ENCODE peak calls at places on chromosomes 2 and 18, in ten cellular contexts. One of them, this sample, is unnamed.

GRCh38 chr2:121044412-121044811 is 240.6 kb downstream of the TFCP2L1 start:
- DNase-seq in neural crest cell: no peak
- DNase-seq in lower leg skin: no peak
- DNase-seq in fibroblast of mammary gland: no peak
- DNase-seq in AG04449: no peak
- DNase-seq in adrenal gland: no peak
- DNase-seq in endothelial cell: no peak
- DNase-seq in tibial artery: no peak
- DNase-seq in activated CD8-positive, alpha-beta T cell treated with anti-CD3 and anti-CD28 coated beads for 36 hours: peak
- DNase-seq in cardiac muscle cell: no peak
- DNase-seq in this sample: no peak

GRCh38 chr2:109591236-109591635 is 22.5 kb downstream of the SEPTIN10 start:
- DNase-seq in neural crest cell: no peak
- DNase-seq in lower leg skin: no peak
- DNase-seq in fibroblast of mammary gland: no peak
- DNase-seq in AG04449: no peak
- DNase-seq in adrenal gland: no peak
- DNase-seq in endothelial cell: no peak
- DNase-seq in tibial artery: no peak
- DNase-seq in activated CD8-positive, alpha-beta T cell treated with anti-CD3 and anti-CD28 coated beads for 36 hours: no peak
- DNase-seq in cardiac muscle cell: no peak
- DNase-seq in this sample: no peak

GRCh38 chr2:199085201-199085750 is 372.5 kb downstream of the SATB2 start:
- DNase-seq in neural crest cell: no peak
- DNase-seq in lower leg skin: no peak
- DNase-seq in fibroblast of mammary gland: peak
- DNase-seq in AG04449: no peak
- DNase-seq in adrenal gland: no peak
- DNase-seq in endothelial cell: no peak
- DNase-seq in tibial artery: no peak
- DNase-seq in activated CD8-positive, alpha-beta T cell treated with anti-CD3 and anti-CD28 coated beads for 36 hours: no peak
- DNase-seq in cardiac muscle cell: no peak
- DNase-seq in this sample: no peak

GRCh38 chr2:212154392-212154791 is 384.2 kb downstream of the ERBB4 start:
- DNase-seq in neural crest cell: no peak
- DNase-seq in lower leg skin: no peak
- DNase-seq in fibroblast of mammary gland: no peak
- DNase-seq in AG04449: no peak
- DNase-seq in adrenal gland: no peak
- DNase-seq in endothelial cell: no peak
- DNase-seq in tibial artery: no peak
- DNase-seq in activated CD8-positive, alpha-beta T cell treated with anti-CD3 and anti-CD28 coated beads for 36 hours: no peak
- DNase-seq in cardiac muscle cell: no peak
- DNase-seq in this sample: no peak

GRCh38 chr2:179438653-179439052 is 174.0 kb upstream of the SESTD1 start:
- DNase-seq in neural crest cell: no peak
- DNase-seq in lower leg skin: no peak
- DNase-seq in fibroblast of mammary gland: no peak
- DNase-seq in AG04449: no peak
- DNase-seq in adrenal gland: no peak
- DNase-seq in endothelial cell: no peak
- DNase-seq in tibial artery: no peak
- DNase-seq in activated CD8-positive, alpha-beta T cell treated with anti-CD3 and anti-CD28 coated beads for 36 hours: no peak
- DNase-seq in cardiac muscle cell: no peak
- DNase-seq in this sample: no peak

GRCh38 chr2:72325592-72326422 is 178.1 kb upstream of the CYP26B1 start:
- DNase-seq in neural crest cell: no peak
- DNase-seq in lower leg skin: no peak
- DNase-seq in fibroblast of mammary gland: peak
- DNase-seq in AG04449: no peak
- DNase-seq in adrenal gland: peak
- DNase-seq in endothelial cell: peak
- DNase-seq in tibial artery: no peak
- DNase-seq in activated CD8-positive, alpha-beta T cell treated with anti-CD3 and anti-CD28 coated beads for 36 hours: peak
- DNase-seq in cardiac muscle cell: peak
- DNase-seq in this sample: no peak

GRCh38 chr2:53896864-53897263 is 37.1 kb upstream of the GPR75 start:
- DNase-seq in neural crest cell: no peak
- DNase-seq in lower leg skin: no peak
- DNase-seq in fibroblast of mammary gland: peak
- DNase-seq in AG04449: no peak
- DNase-seq in adrenal gland: no peak
- DNase-seq in endothelial cell: no peak
- DNase-seq in tibial artery: no peak
- DNase-seq in activated CD8-positive, alpha-beta T cell treated with anti-CD3 and anti-CD28 coated beads for 36 hours: no peak
- DNase-seq in cardiac muscle cell: peak
- DNase-seq in this sample: no peak

GRCh38 chr18:66872277-66872676 is 268.4 kb upstream of the CDH19 start:
- DNase-seq in neural crest cell: no peak
- DNase-seq in lower leg skin: no peak
- DNase-seq in fibroblast of mammary gland: peak
- DNase-seq in AG04449: no peak
- DNase-seq in adrenal gland: no peak
- DNase-seq in endothelial cell: no peak
- DNase-seq in tibial artery: no peak
- DNase-seq in activated CD8-positive, alpha-beta T cell treated with anti-CD3 and anti-CD28 coated beads for 36 hours: no peak
- DNase-seq in cardiac muscle cell: peak
- DNase-seq in this sample: no peak

GRCh38 chr18:33440384-33441043 is at the start of gene CCDC178:
- DNase-seq in neural crest cell: peak
- DNase-seq in lower leg skin: peak
- DNase-seq in fibroblast of mammary gland: no peak
- DNase-seq in AG04449: no peak
- DNase-seq in adrenal gland: no peak
- DNase-seq in endothelial cell: peak
- DNase-seq in tibial artery: peak
- DNase-seq in activated CD8-positive, alpha-beta T cell treated with anti-CD3 and anti-CD28 coated beads for 36 hours: no peak
- DNase-seq in cardiac muscle cell: peak
- DNase-seq in this sample: peak

GRCh38 chr18:51077217-51077616 is 47.2 kb downstream of the SMAD4 start:
- DNase-seq in neural crest cell: no peak
- DNase-seq in lower leg skin: no peak
- DNase-seq in fibroblast of mammary gland: peak
- DNase-seq in AG04449: no peak
- DNase-seq in adrenal gland: no peak
- DNase-seq in endothelial cell: no peak
- DNase-seq in tibial artery: no peak
- DNase-seq in activated CD8-positive, alpha-beta T cell treated with anti-CD3 and anti-CD28 coated beads for 36 hours: no peak
- DNase-seq in cardiac muscle cell: peak
- DNase-seq in this sample: no peak

GRCh38 chr18:3221496-3221895 is 1.7 kb upstream of the MYOM1 start:
- DNase-seq in neural crest cell: no peak
- DNase-seq in lower leg skin: no peak
- DNase-seq in fibroblast of mammary gland: no peak
- DNase-seq in AG04449: no peak
- DNase-seq in adrenal gland: no peak
- DNase-seq in endothelial cell: no peak
- DNase-seq in tibial artery: no peak
- DNase-seq in activated CD8-positive, alpha-beta T cell treated with anti-CD3 and anti-CD28 coated beads for 36 hours: no peak
- DNase-seq in cardiac muscle cell: no peak
- DNase-seq in this sample: no peak

GRCh38 chr18:23135679-23136325 is 517 bp downstream of the CABLES1 start:
- DNase-seq in neural crest cell: peak
- DNase-seq in lower leg skin: no peak
- DNase-seq in fibroblast of mammary gland: no peak
- DNase-seq in AG04449: no peak
- DNase-seq in adrenal gland: no peak
- DNase-seq in endothelial cell: peak
- DNase-seq in tibial artery: peak
- DNase-seq in activated CD8-positive, alpha-beta T cell treated with anti-CD3 and anti-CD28 coated beads for 36 hours: peak
- DNase-seq in cardiac muscle cell: peak
- DNase-seq in this sample: peak

DNA sequence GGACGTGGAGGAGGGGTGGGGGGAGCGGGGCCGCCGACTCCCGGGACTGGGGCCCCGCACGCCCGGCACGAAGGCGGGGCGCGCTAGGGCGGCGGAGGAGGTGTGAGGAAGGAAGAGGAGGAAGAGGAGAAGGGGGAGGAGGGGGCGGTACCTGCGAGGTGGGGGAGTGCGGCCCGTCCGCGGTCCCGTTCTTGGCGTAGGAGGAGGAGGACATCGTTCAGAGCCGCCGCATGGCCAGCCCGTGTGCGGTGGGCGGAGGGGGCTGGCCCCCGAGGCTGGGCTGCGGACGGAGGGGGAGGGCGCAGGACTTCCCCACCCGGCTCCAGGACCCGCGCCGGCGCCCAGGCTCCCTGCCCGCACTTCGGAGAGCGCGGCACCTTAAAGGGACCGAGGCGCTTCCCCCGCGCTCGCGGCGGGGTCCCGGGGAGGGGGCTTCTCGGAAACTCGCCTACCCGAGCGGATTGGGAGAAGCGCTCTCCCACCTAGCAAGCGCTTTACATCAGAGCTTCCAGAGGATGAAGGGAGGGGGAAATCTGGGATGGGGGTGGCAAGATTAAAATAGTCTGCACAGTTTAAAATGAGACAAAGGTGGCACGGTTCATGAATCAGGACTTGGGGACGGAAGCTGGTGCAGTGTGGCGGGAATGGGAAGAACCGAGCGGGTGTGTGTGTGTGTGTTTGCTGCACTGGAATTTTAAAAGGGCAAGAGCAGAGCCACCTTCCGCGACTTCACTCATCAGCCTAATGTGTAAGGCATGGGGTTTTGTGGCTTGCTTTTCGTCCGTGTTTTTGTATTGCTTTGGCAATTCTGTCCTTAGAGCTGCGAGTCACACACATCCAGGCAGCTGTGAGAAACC is at the start of gene CACNB4:
- DNase-seq in neural crest cell: peak
- DNase-seq in lower leg skin: no peak
- DNase-seq in fibroblast of mammary gland: peak
- DNase-seq in AG04449: no peak
- DNase-seq in adrenal gland: no peak
- DNase-seq in endothelial cell: peak
- DNase-seq in tibial artery: peak
- DNase-seq in activated CD8-positive, alpha-beta T cell treated with anti-CD3 and anti-CD28 coated beads for 36 hours: peak
- DNase-seq in cardiac muscle cell: peak
- DNase-seq in this sample: peak
- TF ChIP-seq CTCF in neural crest cell: no peak
- TF ChIP-seq CTCF in lower leg skin: no peak
- TF ChIP-seq CTCF in fibroblast of mammary gland: no peak
- TF ChIP-seq CTCF in AG04449: no peak
- TF ChIP-seq CTCF in adrenal gland: no peak
- TF ChIP-seq CTCF in endothelial cell: no peak
- TF ChIP-seq CTCF in tibial artery: no peak
- TF ChIP-seq CTCF in activated CD8-positive, alpha-beta T cell treated with anti-CD3 and anti-CD28 coated beads for 36 hours: no peak
- TF ChIP-seq CTCF in cardiac muscle cell: no peak
- TF ChIP-seq CTCF in this sample: no peak

DNA sequence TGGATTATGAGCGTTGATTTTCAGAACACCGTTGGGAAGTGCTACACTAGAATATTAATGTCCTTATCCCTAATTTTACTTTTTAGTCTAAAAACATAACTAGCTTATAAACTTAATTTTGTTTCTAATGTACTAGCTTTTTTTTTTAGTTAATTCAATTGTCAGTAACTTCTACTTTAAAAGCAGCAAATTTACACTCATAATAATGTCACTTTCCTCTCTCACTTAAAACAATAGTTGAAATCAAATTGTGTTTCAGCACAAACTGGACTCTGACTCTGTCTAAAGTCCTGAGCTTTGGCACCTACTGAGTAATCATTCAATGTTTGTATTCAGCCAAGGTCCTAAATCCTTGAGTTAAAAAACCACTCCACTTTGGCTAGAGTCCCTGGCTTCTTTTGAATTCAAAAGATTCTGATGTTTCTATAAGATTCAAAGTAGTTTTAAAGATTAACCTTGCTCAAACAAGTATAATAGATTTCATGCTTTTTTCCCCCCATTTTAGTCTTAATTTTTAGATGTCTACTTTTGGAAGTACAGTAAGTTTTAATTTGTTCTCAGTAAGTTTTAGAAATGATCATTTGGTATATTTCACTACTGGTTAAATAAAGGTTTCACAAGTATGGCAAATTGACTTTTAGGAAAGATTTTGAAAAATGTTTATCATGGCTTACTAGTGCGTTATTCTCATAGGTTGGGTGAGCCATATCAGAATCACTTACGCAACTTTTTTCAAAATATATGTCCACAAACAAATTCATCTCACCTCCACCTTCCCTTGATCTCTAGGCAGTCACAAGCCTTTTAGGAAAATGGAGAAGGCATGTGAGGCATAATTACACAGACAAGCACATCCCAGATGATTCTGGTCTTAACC is 23.4 kb downstream of the CCNYL1 start:
- DNase-seq in neural crest cell: no peak
- DNase-seq in lower leg skin: no peak
- DNase-seq in fibroblast of mammary gland: no peak
- DNase-seq in AG04449: no peak
- DNase-seq in adrenal gland: no peak
- DNase-seq in endothelial cell: no peak
- DNase-seq in tibial artery: no peak
- DNase-seq in activated CD8-positive, alpha-beta T cell treated with anti-CD3 and anti-CD28 coated beads for 36 hours: no peak
- DNase-seq in cardiac muscle cell: no peak
- DNase-seq in this sample: no peak
- TF ChIP-seq CTCF in neural crest cell: no peak
- TF ChIP-seq CTCF in lower leg skin: no peak
- TF ChIP-seq CTCF in fibroblast of mammary gland: no peak
- TF ChIP-seq CTCF in AG04449: no peak
- TF ChIP-seq CTCF in adrenal gland: no peak
- TF ChIP-seq CTCF in endothelial cell: no peak
- TF ChIP-seq CTCF in tibial artery: no peak
- TF ChIP-seq CTCF in activated CD8-positive, alpha-beta T cell treated with anti-CD3 and anti-CD28 coated beads for 36 hours: no peak
- TF ChIP-seq CTCF in cardiac muscle cell: no peak
- TF ChIP-seq CTCF in this sample: no peak

GRCh38 chr2:65800998-65801397 is 368.6 kb upstream of the SPRED2 start:
- DNase-seq in neural crest cell: no peak
- DNase-seq in lower leg skin: no peak
- DNase-seq in fibroblast of mammary gland: peak
- DNase-seq in AG04449: no peak
- DNase-seq in adrenal gland: no peak
- DNase-seq in endothelial cell: no peak
- DNase-seq in tibial artery: no peak
- DNase-seq in activated CD8-positive, alpha-beta T cell treated with anti-CD3 and anti-CD28 coated beads for 36 hours: no peak
- DNase-seq in cardiac muscle cell: peak
- DNase-seq in this sample: no peak
- TF ChIP-seq CTCF in neural crest cell: peak
- TF ChIP-seq CTCF in lower leg skin: no peak
- TF ChIP-seq CTCF in fibroblast of mammary gland: peak
- TF ChIP-seq CTCF in AG04449: peak
- TF ChIP-seq CTCF in adrenal gland: peak
- TF ChIP-seq CTCF in endothelial cell: no peak
- TF ChIP-seq CTCF in tibial artery: no peak
- TF ChIP-seq CTCF in activated CD8-positive, alpha-beta T cell treated with anti-CD3 and anti-CD28 coated beads for 36 hours: no peak
- TF ChIP-seq CTCF in cardiac muscle cell: peak
- TF ChIP-seq CTCF in this sample: no peak

DNA sequence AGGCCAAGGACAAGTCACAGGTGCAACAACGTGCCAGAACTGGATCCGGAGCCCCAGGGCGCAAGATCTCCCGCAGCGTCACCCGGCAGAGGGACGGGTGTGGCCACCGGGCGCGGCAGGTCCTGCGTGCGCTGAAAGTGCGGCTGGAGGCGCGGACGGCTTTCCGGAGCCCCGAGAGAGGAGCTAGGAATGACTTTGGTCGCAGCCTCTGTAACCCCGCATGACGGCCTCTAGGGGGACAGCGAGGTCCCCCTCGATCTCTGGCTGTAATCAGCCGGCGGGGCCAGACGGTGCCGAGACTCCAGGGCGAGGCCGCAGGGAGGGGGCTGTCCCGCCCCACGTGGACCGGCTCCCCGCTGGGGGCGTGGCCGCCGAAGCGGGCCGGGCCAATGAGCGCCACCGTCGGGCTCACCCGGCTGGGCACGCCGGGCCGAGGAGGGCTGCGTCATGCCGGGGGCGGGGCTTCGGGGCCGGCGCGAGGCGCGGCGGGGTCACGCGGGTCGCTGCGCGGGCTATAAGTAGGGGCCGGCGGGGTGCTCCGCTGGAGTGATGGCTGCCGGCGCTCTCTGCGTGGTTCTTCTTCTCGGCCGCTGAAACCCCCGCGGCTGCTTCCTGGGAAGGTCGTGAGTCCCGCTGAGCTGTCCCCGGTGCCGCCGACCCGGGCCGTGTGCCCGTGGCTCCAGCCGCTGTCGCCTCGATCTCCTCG is at the start of gene SLC20A1:
- DNase-seq in neural crest cell: peak
- DNase-seq in lower leg skin: peak
- DNase-seq in fibroblast of mammary gland: peak
- DNase-seq in AG04449: no peak
- DNase-seq in adrenal gland: peak
- DNase-seq in endothelial cell: peak
- DNase-seq in tibial artery: peak
- DNase-seq in activated CD8-positive, alpha-beta T cell treated with anti-CD3 and anti-CD28 coated beads for 36 hours: peak
- DNase-seq in cardiac muscle cell: peak
- DNase-seq in this sample: peak
- TF ChIP-seq CTCF in neural crest cell: peak
- TF ChIP-seq CTCF in lower leg skin: no peak
- TF ChIP-seq CTCF in fibroblast of mammary gland: no peak
- TF ChIP-seq CTCF in AG04449: peak
- TF ChIP-seq CTCF in adrenal gland: peak
- TF ChIP-seq CTCF in endothelial cell: peak
- TF ChIP-seq CTCF in tibial artery: peak
- TF ChIP-seq CTCF in activated CD8-positive, alpha-beta T cell treated with anti-CD3 and anti-CD28 coated beads for 36 hours: no peak
- TF ChIP-seq CTCF in cardiac muscle cell: peak
- TF ChIP-seq CTCF in this sample: peak

This sample was measured in heart right ventricle.